ENCODE peak calls at places on chromosomes 12 and 14, in seven cellular contexts. H is IMR-90; M is fibroblast of lung; N is endothelial cell; T is stimulated activated CD4-positive, alpha-beta T cell treated with anti-CD3 and anti-CD28 coated beads, Interleukin-1b, Interleukin-23, amount 100 ng/mL, for 1 hour; Y is uterus; X is GM12878. O is an unnamed sample.

GRCh38 chr12:104641862-104642261 is 185.1 kb downstream of the CHST11 start:
- DNase-seq in H (no peak), T (no peak), X (peak), M (no peak), Y (no peak), N (no peak), O (no peak)

GRCh38 chr14:28121512-28122297 is 644.9 kb upstream of the FOXG1 start:
- DNase-seq in Y (no peak), H (no peak), X (no peak), M (no peak), T (no peak), N (no peak), O (peak)

GRCh38 chr12:104546575-104546974 is 89.8 kb downstream of the CHST11 start:
- DNase-seq in T (no peak), N (no peak), H (no peak), Y (no peak), M (no peak), X (no peak), O (no peak)

GRCh38 chr12:52305921-52306705 is 14.8 kb upstream of the KRT81 start:
- DNase-seq in M (no peak), T (no peak), H (no peak), X (no peak), Y (no peak), N (peak), O (no peak)

GRCh38 chr14:102917469-102918211 is 4.8 kb upstream of the AMN start:
- DNase-seq in Y (no peak), N (peak), M (peak), H (peak), T (peak), X (no peak), O (no peak)

GRCh38 chr14:32307881-32308582 is 21.1 kb upstream of the AKAP6 start:
- DNase-seq in N (no peak), T (no peak), H (no peak), Y (no peak), M (no peak), X (no peak), O (no peak)

GRCh38 chr12:102883204-102883799 is 33.7 kb downstream of the PAH start:
- DNase-seq in X (no peak), N (peak), T (peak), Y (peak), M (peak), H (no peak), O (peak)

GRCh38 chr14:93734086-93734822 is 54.0 kb downstream of the PRIMA1 start:
- DNase-seq in X (no peak), H (no peak), N (no peak), M (no peak), Y (no peak), T (no peak), O (peak)

GRCh38 chr12:62977419-62977818 is 42.5 kb upstream of the PPM1H start:
- DNase-seq in T (no peak), H (no peak), M (no peak), N (no peak), Y (no peak), X (no peak), O (no peak)

GRCh38 chr12:122040579-122041386 is 19.1 kb downstream of the BCL7A start:
- DNase-seq in M (no peak), N (no peak), T (no peak), X (no peak), H (no peak), Y (no peak), O (no peak)

GRCh38 chr12:117045998-117046374 is 53.2 kb downstream of the TESC start:
- DNase-seq in N (no peak), M (no peak), X (no peak), Y (no peak), T (no peak), H (no peak), O (no peak)

GRCh38 chr14:81169711-81170103 is 51.1 kb downstream of the GTF2A1 start:
- DNase-seq in N (no peak), M (peak), Y (peak), X (no peak), H (peak), T (no peak), O (no peak)

GRCh38 chr12:105235299-105235746 is 651 bp downstream of the APPL2 start:
- DNase-seq in T (no peak), M (no peak), Y (no peak), N (no peak), X (no peak), H (peak), O (no peak)

GRCh38 chr14:75831455-75831854 is 150.3 kb downstream of the TGFB3 start:
- DNase-seq in M (peak), Y (peak), H (peak), N (no peak), X (no peak), T (no peak), O (no peak)

GRCh38 chr12:19833775-19834501 is 394.6 kb downstream of the AEBP2 start:
- DNase-seq in M (peak), X (no peak), Y (no peak), T (no peak), H (peak), N (no peak), O (peak)

O was measured in NT2/D1.